ENCODE peak calls at places on chromosomes 13 and 19, in nine cellular contexts. U is GM13976; E is breast epithelium; T is pancreas; H is CD8-positive, alpha-beta T cell; C is fibroblast of pulmonary artery; K is fibroblast of mammary gland; V is cardiac muscle cell; R is AG04449. D is an unnamed sample.

GRCh38 chr13:108983273-108983672 is 353.9 kb downstream of the MYO16 start:
- DNase-seq in U (no peak), E (no peak), T (no peak), H (no peak), C (no peak), K (no peak), V (no peak), R (no peak), D (no peak)

GRCh38 chr19:44912854-44913253 is 1.6 kb upstream of the APOC1 start:
- DNase-seq in U (no peak), E (peak), T (no peak), H (no peak), C (peak), K (no peak), V (peak), R (no peak), D (no peak)

GRCh38 chr13:26929971-26930730 is 169.6 kb upstream of the GPR12 start:
- DNase-seq in U (peak), E (no peak), T (peak), H (peak), C (peak), K (peak), V (peak), R (no peak), D (peak)

GRCh38 chr13:49112782-49113525 is 107.2 kb upstream of the MLNR start:
- DNase-seq in U (no peak), E (no peak), T (no peak), H (no peak), C (peak), K (peak), V (peak), R (no peak), D (no peak)

GRCh38 chr19:35641515-35642151 is at the start of gene ETV2:
- DNase-seq in U (peak), E (no peak), T (peak), H (peak), C (peak), K (peak), V (peak), R (no peak), D (no peak)

GRCh38 chr13:45704211-45704739 is 2.2 kb downstream of the CBY2 start:
- DNase-seq in U (no peak), E (no peak), T (no peak), H (no peak), C (no peak), K (no peak), V (no peak), R (no peak), D (no peak)

GRCh38 chr19:5078666-5079409 is 109.9 kb downstream of the KDM4B start:
- DNase-seq in U (no peak), E (no peak), T (no peak), H (no peak), C (no peak), K (no peak), V (no peak), R (no peak), D (no peak)

GRCh38 chr13:46165485-46166220 is 16.3 kb downstream of the LCP1 start:
- DNase-seq in U (peak), E (no peak), T (no peak), H (no peak), C (no peak), K (no peak), V (no peak), R (no peak), D (no peak)

GRCh38 chr19:44646049-44646416 is 2.3 kb downstream of the PVR start:
- DNase-seq in U (no peak), E (no peak), T (no peak), H (no peak), C (no peak), K (no peak), V (no peak), R (no peak), D (no peak)

GRCh38 chr13:86563308-86563707 is 764.1 kb upstream of the SLITRK6 start:
- DNase-seq in U (no peak), E (no peak), T (no peak), H (no peak), C (peak), K (peak), V (peak), R (no peak), D (no peak)

GRCh38 chr19:49340069-49340864 is 5.1 kb downstream of the CD37 start:
- DNase-seq in U (peak), E (peak), T (peak), H (no peak), C (no peak), K (no peak), V (peak), R (no peak), D (no peak)

GRCh38 chr19:18596752-18597157 is 8.2 kb downstream of the REX1BD start:
- DNase-seq in U (peak), E (no peak), T (peak), H (no peak), C (peak), K (no peak), V (peak), R (no peak), D (no peak)

GRCh38 chr13:40048551-40048950 is 393.1 kb downstream of the COG6 start:
- DNase-seq in U (no peak), E (no peak), T (no peak), H (no peak), C (no peak), K (no peak), V (no peak), R (no peak), D (no peak)

GRCh38 chr13:28459911-28460310 is 35.0 kb downstream of the FLT1 start:
- DNase-seq in U (no peak), E (no peak), T (no peak), H (no peak), C (no peak), K (no peak), V (no peak), R (no peak), D (no peak)

GRCh38 chr19:11224429-11224828 is 15.0 kb upstream of the ANGPTL8 start:
- DNase-seq in U (no peak), E (no peak), T (no peak), H (no peak), C (no peak), K (no peak), V (no peak), R (no peak), D (no peak)

GRCh38 chr19:18514800-18515682 is 6.8 kb downstream of the ELL start:
- DNase-seq in U (no peak), E (peak), T (peak), H (peak), C (peak), K (peak), V (peak), R (no peak), D (no peak)

GRCh38 chr19:55703790-55704215 is 28.8 kb downstream of the EPN1 start:
- DNase-seq in U (peak), E (no peak), T (peak), H (peak), C (peak), K (peak), V (peak), R (no peak), D (no peak)

GRCh38 chr13:23618341-23618740 is 48.1 kb downstream of the TNFRSF19 start:
- DNase-seq in U (no peak), E (no peak), T (no peak), H (no peak), C (peak), K (peak), V (peak), R (peak), D (no peak)

GRCh38 chr19:52237771-52238400 is 31.5 kb upstream of the ZNF766 start:
- DNase-seq in U (no peak), E (peak), T (peak), H (peak), C (peak), K (peak), V (peak), R (peak), D (no peak)

GRCh38 chr19:45253396-45254027 is 2.4 kb downstream of the MARK4 start:
- DNase-seq in U (no peak), E (no peak), T (no peak), H (no peak), C (peak), K (peak), V (peak), R (no peak), D (no peak)

GRCh38 chr13:64457976-64458375 is 2772.2 kb downstream of the PCDH9 start:
- DNase-seq in U (no peak), E (no peak), T (no peak), H (no peak), C (peak), K (no peak), V (peak), R (peak), D (no peak)

GRCh38 chr19:51456541-51457290 is 1.5 kb downstream of the SIGLEC8 start:
- DNase-seq in U (no peak), E (no peak), T (no peak), H (no peak), C (no peak), K (no peak), V (no peak), R (no peak), D (peak)

GRCh38 chr13:72062566-72062965 is 195.6 kb upstream of the DACH1 start:
- DNase-seq in U (no peak), E (no peak), T (no peak), H (no peak), C (peak), K (no peak), V (no peak), R (no peak), D (no peak)

GRCh38 chr13:112066624-112067004 is 335 bp upstream of the SOX1 start:
- DNase-seq in U (no peak), E (no peak), T (no peak), H (peak), C (peak), K (no peak), V (peak), R (no peak), D (no peak)

GRCh38 chr13:111335263-111335662 is 14.8 kb downstream of the TEX29 start:
- DNase-seq in U (no peak), E (no peak), T (no peak), H (no peak), C (no peak), K (no peak), V (no peak), R (no peak), D (peak)

GRCh38 chr19:38990949-38991697 is 15.6 kb upstream of the FBXO17 start:
- DNase-seq in U (no peak), E (no peak), T (no peak), H (no peak), C (no peak), K (no peak), V (peak), R (no peak), D (no peak)

GRCh38 chr13:110448230-110448629 is 113.3 kb downstream of the RAB20 start:
- DNase-seq in U (no peak), E (peak), T (no peak), H (no peak), C (peak), K (peak), V (peak), R (peak), D (no peak)

DNA sequence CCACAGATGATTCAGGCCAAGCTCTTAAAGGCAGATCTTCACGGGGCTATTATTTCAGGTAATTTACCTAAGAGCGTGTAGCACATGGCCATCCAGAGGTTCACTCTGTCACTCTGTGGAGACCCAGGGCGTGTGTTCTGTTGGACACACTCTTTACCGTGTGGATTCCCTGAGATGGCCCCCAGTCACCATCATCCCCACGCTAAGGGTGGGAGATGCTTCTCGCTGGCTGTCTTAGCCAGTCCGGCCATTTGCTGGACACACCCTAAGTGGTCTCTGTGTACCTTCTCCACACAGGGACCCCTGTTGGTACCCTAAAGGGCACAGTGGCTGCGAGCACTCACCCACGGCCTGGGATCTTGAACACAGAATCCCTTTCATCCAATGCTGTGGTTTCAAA is 6.0 kb downstream of the POP4 start:
- DNase-seq in U (no peak), E (no peak), T (no peak), H (no peak), C (no peak), K (no peak), V (no peak), R (no peak), D (no peak)
- TF ChIP-seq CTCF in U (no peak), E (no peak), T (no peak), H (no peak), C (no peak), K (no peak), V (no peak), R (no peak), D (no peak)

DNA sequence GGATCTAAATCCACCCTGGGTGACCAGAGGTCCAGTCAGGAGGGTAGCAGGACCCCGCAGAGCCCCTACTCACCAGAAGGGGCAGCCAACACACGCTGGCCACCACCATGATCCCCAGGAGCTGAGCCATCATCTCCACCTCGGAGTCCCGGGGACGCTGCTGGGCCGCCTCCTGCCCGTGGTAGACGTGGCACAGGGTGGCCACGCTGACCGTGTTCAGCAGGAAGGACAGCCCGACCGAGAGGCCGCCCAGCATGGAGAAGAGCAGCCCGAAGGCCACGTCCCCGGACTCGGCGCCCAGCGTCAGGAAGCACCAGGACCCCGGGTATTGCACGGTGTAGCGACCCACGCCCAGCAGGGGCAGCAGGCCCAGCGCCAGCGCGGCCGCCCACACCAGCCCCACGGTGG is 6.9 kb downstream of the TBXA2R start:
- DNase-seq in U (no peak), E (no peak), T (no peak), H (no peak), C (no peak), K (no peak), V (no peak), R (no peak), D (no peak)
- TF ChIP-seq CTCF in U (no peak), E (no peak), T (no peak), H (no peak), C (peak), K (no peak), V (peak), R (peak), D (peak)

DNA sequence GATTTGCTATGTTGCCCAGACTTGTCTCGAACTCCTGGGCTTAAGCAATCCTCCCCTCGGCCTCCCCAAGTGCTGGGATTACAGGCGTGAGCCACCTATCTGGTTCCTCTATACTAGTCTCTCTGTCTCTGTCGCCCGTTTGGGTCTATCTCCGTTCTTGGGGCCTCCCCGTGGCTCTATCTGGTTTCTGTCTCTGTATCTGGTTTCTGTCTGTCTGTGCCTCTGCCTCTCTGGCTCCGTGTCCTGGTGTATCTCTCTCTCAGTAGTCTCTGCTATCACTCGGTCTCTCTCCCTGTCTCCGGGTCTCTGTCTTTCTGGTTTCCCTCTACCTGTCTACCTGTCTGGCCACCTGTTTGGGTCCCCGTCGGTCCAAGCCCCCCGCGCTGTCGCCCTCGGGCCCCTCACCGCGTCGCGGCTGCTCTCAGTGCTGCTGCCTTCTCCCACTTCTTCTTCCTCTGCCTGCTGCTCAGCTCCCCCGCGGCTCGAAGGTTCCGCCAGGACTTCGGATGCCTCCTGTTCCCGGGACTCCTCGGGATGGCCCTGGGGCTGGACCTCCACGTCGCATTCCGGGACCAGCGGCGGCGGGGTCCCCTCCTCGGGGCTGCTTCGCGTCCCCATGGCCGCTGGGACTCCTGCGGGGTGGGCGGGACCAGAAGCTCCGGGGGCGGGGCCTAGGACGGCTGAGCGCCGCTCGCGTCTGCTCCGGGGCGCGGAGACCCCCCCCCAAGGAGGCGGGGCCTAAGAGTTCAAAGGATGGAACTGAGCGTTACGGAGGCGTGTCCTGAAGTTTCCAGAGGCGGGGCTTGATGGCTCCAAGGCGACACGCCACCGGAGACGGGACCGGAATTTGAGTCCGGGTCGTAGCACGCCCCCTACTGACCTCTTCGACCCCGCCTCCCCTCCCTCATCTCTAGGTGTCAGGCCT is 783 bp downstream of the PHLDB3 start:
- DNase-seq in U (peak), E (peak), T (peak), H (peak), C (peak), K (peak), V (peak), R (peak), D (peak)
- TF ChIP-seq CTCF in U (peak), E (no peak), T (no peak), H (no peak), C (no peak), K (no peak), V (no peak), R (no peak), D (no peak)

DNA sequence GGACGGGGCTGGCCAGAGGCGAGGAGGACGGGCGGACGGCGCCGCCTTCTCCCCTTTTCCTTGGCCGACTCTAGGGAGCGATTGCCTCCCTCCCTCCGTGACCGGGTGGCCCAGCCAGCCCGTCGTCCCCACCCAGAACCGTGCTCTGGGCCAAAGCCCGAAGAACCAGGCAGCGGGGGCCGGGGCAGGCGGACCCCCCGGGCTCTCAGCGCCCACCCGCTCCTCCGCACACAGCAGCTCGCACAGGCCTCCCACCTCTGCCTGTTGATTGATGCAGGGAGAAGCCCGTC is 9.3 kb upstream of the MARCHF2 start:
- DNase-seq in U (no peak), E (no peak), T (no peak), H (no peak), C (no peak), K (no peak), V (no peak), R (no peak), D (no peak)
- TF ChIP-seq CTCF in U (no peak), E (no peak), T (no peak), H (no peak), C (no peak), K (no peak), V (no peak), R (no peak), D (no peak)

GRCh38 chr19:3840804-3841203 is 28.0 kb downstream of the ZFR2 start:
- DNase-seq in U (no peak), E (no peak), T (no peak), H (no peak), C (no peak), K (no peak), V (no peak), R (no peak), D (no peak)

GRCh38 chr19:3837922-3838321 is 30.9 kb downstream of the ZFR2 start:
- DNase-seq in U (no peak), E (no peak), T (no peak), H (no peak), C (no peak), K (no peak), V (no peak), R (no peak), D (no peak)

GRCh38 chr19:3837332-3837731 is 31.5 kb downstream of the ZFR2 start:
- DNase-seq in U (no peak), E (no peak), T (no peak), H (no peak), C (no peak), K (no peak), V (no peak), R (no peak), D (no peak)

GRCh38 chr19:3836887-3837286 is 32.0 kb downstream of the ZFR2 start:
- DNase-seq in U (no peak), E (no peak), T (no peak), H (no peak), C (no peak), K (no peak), V (no peak), R (no peak), D (no peak)

DNA sequence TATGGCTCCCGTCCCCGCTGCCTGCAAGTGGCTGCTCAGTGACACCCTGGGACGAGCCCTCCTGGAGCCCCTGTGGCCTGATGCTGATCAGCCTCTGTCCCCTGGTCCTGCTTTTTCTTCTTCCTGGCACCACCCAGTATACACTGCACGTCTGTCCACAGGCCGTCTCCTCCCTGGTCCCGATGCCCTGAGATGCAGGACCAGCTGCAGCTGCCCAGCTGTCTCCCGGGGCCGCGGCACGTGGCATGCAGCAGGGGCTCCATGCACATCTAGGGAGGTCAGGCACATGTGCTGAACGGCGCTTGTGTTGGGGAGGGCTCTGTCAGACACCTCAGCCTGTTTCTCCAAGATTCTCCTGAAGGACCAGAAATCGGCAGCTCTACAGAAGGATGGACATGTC is 30.2 kb downstream of the ZFR2 start:
- DNase-seq in U (no peak), E (no peak), T (no peak), H (no peak), C (no peak), K (no peak), V (no peak), R (no peak), D (no peak)
- TF ChIP-seq CTCF in U (no peak), E (no peak), T (no peak), H (no peak), C (no peak), K (no peak), V (no peak), R (no peak), D (no peak)

GRCh38 chr19:14649020-14649419 is 25.6 kb downstream of the ADGRE3 start:
- DNase-seq in U (no peak), E (no peak), T (no peak), H (no peak), C (no peak), K (no peak), V (no peak), R (no peak), D (no peak)

GRCh38 chr19:14650161-14650560 is 24.5 kb downstream of the ADGRE3 start:
- DNase-seq in U (no peak), E (no peak), T (no peak), H (no peak), C (no peak), K (no peak), V (no peak), R (no peak), D (no peak)

GRCh38 chr19:14648506-14648905 is 26.1 kb downstream of the ADGRE3 start:
- DNase-seq in U (no peak), E (no peak), T (no peak), H (no peak), C (no peak), K (no peak), V (no peak), R (no peak), D (no peak)
- TF ChIP-seq CTCF in U (no peak), E (no peak), T (no peak), H (no peak), C (no peak), K (no peak), V (no peak), R (no peak), D (no peak)

D was measured in type B pancreatic cell.